ENCODE peak calls at places on chromosome 11, in seven cellular contexts. W is endothelial cell, U is pancreas, J is left ventricle myocardium inferior, Q is BJ, E is thyroid gland, P is fibroblast of mammary gland. A is an unnamed sample.

GRCh38 chr11:120606116-120607010 is 94.8 kb downstream of the GRIK4 start:
- DNase-seq in W (no peak), U (no peak), J (no peak), Q (no peak), E (peak), P (no peak), A (no peak)

GRCh38 chr11:128400382-128401203 is 186.8 kb downstream of the ETS1 start:
- DNase-seq in W (no peak), U (no peak), J (no peak), Q (peak), E (no peak), P (peak), A (no peak)

GRCh38 chr11:69040581-69041260 is 8.0 kb upstream of the TPCN2 start:
- DNase-seq in W (no peak), U (no peak), J (no peak), Q (peak), E (peak), P (peak), A (no peak)

GRCh38 chr11:34303028-34303427 is 54.8 kb downstream of the ABTB2 start:
- DNase-seq in W (no peak), U (no peak), J (no peak), Q (no peak), E (no peak), P (no peak), A (no peak)

GRCh38 chr11:133038850-133039249 is 493.5 kb downstream of the OPCML start:
- DNase-seq in W (no peak), U (no peak), J (no peak), Q (no peak), E (no peak), P (no peak), A (no peak)

GRCh38 chr11:46554205-46555162 is 39.3 kb downstream of the AMBRA1 start:
- DNase-seq in W (no peak), U (no peak), J (no peak), Q (peak), E (peak), P (peak), A (no peak)

GRCh38 chr11:32006799-32007388 is 84.0 kb upstream of the RCN1 start:
- DNase-seq in W (peak), U (no peak), J (no peak), Q (no peak), E (no peak), P (peak), A (no peak)

GRCh38 chr11:103601230-103601846 is 435.1 kb upstream of the DDI1 start:
- DNase-seq in W (peak), U (peak), J (no peak), Q (no peak), E (peak), P (peak), A (no peak)

GRCh38 chr11:130203766-130204702 is 44.5 kb downstream of the ST14 start:
- DNase-seq in W (no peak), U (no peak), J (no peak), Q (no peak), E (no peak), P (no peak), A (no peak)

GRCh38 chr11:35077709-35078695 is 61.0 kb upstream of the CD44 start:
- DNase-seq in W (no peak), U (no peak), J (no peak), Q (no peak), E (no peak), P (peak), A (peak)

GRCh38 chr11:13962562-13963168 is at the start of gene SPON1:
- DNase-seq in W (peak), U (peak), J (peak), Q (no peak), E (peak), P (peak), A (no peak)

GRCh38 chr11:32082346-32082986 is 8.4 kb upstream of the RCN1 start:
- DNase-seq in W (no peak), U (no peak), J (no peak), Q (no peak), E (no peak), P (no peak), A (no peak)

GRCh38 chr11:32586576-32587190 is 3.1 kb downstream of the EIF3M start:
- DNase-seq in W (no peak), U (no peak), J (no peak), Q (no peak), E (no peak), P (peak), A (no peak)

GRCh38 chr11:7900686-7901085 is 30.4 kb downstream of the OR10A6 start:
- DNase-seq in W (no peak), U (no peak), J (no peak), Q (no peak), E (no peak), P (no peak), A (no peak)

GRCh38 chr11:35969089-35970046 is 25.5 kb downstream of the LDLRAD3 start:
- DNase-seq in W (no peak), U (no peak), J (no peak), Q (peak), E (peak), P (no peak), A (no peak)

GRCh38 chr11:46159694-46160093 is 38.4 kb upstream of the PHF21A start:
- DNase-seq in W (no peak), U (no peak), J (no peak), Q (no peak), E (no peak), P (no peak), A (no peak)

GRCh38 chr11:2761131-2762030 is 61.6 kb upstream of the KCNQ1OT1 start:
- DNase-seq in W (peak), U (no peak), J (no peak), Q (no peak), E (peak), P (no peak), A (peak)

GRCh38 chr11:10108901-10109665 is 184.9 kb downstream of the SBF2 start:
- DNase-seq in W (no peak), U (no peak), J (no peak), Q (no peak), E (no peak), P (peak), A (no peak)

GRCh38 chr11:26621147-26621546 is 49.1 kb upstream of the MUC15 start:
- DNase-seq in W (no peak), U (no peak), J (no peak), Q (peak), E (no peak), P (peak), A (no peak)

GRCh38 chr11:19730373-19730772 is 17.7 kb downstream of the NAV2 start:
- DNase-seq in W (no peak), U (no peak), J (peak), Q (no peak), E (no peak), P (no peak), A (no peak)

GRCh38 chr11:123020968-123021367 is 39.3 kb upstream of the BSX start:
- DNase-seq in W (peak), U (no peak), J (no peak), Q (no peak), E (peak), P (peak), A (no peak)

GRCh38 chr11:83566948-83567347 is 280.8 kb upstream of the CCDC90B start:
- DNase-seq in W (no peak), U (no peak), J (no peak), Q (peak), E (no peak), P (peak), A (no peak)

GRCh38 chr11:100716848-100717247 is 29.8 kb downstream of the ARHGAP42 start:
- DNase-seq in W (no peak), U (no peak), J (no peak), Q (no peak), E (no peak), P (no peak), A (no peak)

GRCh38 chr11:14054708-14055107 is 92.2 kb downstream of the SPON1 start:
- DNase-seq in W (no peak), U (no peak), J (peak), Q (peak), E (no peak), P (peak), A (no peak)

GRCh38 chr11:47359586-47359985 is 7.1 kb upstream of the MYBPC3 start:
- DNase-seq in W (no peak), U (no peak), J (no peak), Q (no peak), E (no peak), P (no peak), A (no peak)

DNA sequence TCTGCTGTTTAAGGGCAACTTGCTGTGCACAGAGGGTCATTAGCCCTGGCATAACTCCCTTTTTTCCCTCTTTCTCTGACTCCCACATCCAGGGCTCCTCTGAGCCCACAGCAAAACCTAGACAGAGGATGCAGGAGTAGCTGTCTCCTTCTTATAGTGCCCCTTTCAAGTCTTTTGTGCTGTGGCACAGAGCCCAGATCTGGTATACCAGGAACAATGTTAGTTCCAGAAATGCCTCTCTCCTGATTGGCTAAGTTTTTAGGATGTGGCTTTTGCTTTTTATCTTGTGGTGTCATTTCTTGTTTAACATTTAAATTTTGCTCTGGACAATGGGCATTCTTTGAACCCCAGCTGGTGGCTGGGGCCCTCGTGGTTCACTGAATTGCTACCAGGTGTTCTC is 25.6 kb upstream of the RRM1 start:
- DNase-seq in W (no peak), U (no peak), J (no peak), Q (no peak), E (peak), P (no peak), A (no peak)
- TF ChIP-seq CTCF in W (no peak), U (no peak), J (no peak), Q (no peak), E (no peak), P (no peak), A (no peak)

GRCh38 chr11:75265851-75266531 is 25.4 kb downstream of the TPBGL start:
- DNase-seq in W (no peak), U (peak), J (no peak), Q (no peak), E (no peak), P (peak), A (no peak)

GRCh38 chr11:75264971-75265370 is 24.4 kb downstream of the TPBGL start:
- DNase-seq in W (no peak), U (no peak), J (no peak), Q (no peak), E (no peak), P (no peak), A (no peak)

GRCh38 chr11:75262961-75263852 is 22.6 kb downstream of the TPBGL start:
- DNase-seq in W (no peak), U (no peak), J (no peak), Q (no peak), E (no peak), P (no peak), A (no peak)

GRCh38 chr11:75263944-75264349 is 23.4 kb downstream of the TPBGL start:
- DNase-seq in W (no peak), U (no peak), J (no peak), Q (no peak), E (no peak), P (no peak), A (no peak)

GRCh38 chr11:75264356-75264755 is 23.8 kb downstream of the TPBGL start:
- DNase-seq in W (no peak), U (no peak), J (no peak), Q (no peak), E (no peak), P (no peak), A (no peak)
- TF ChIP-seq CTCF in W (no peak), U (no peak), J (no peak), Q (no peak), E (no peak), P (no peak), A (no peak)

GRCh38 chr11:44728085-44728410 is 1.3 kb downstream of the TSPAN18 start:
- DNase-seq in W (no peak), U (no peak), J (no peak), Q (no peak), E (no peak), P (no peak), A (no peak)

GRCh38 chr11:44727373-44728084 is 767 bp downstream of the TSPAN18 start:
- DNase-seq in W (peak), U (peak), J (peak), Q (no peak), E (peak), P (peak), A (peak)

GRCh38 chr11:44728491-44728910 is 1.7 kb downstream of the TSPAN18 start:
- DNase-seq in W (no peak), U (no peak), J (no peak), Q (no peak), E (no peak), P (no peak), A (no peak)

GRCh38 chr11:44729718-44730117 is 3.0 kb downstream of the TSPAN18 start:
- DNase-seq in W (no peak), U (no peak), J (no peak), Q (no peak), E (no peak), P (no peak), A (no peak)

GRCh38 chr11:44729065-44729464 is 2.3 kb downstream of the TSPAN18 start:
- DNase-seq in W (no peak), U (no peak), J (peak), Q (no peak), E (no peak), P (no peak), A (no peak)
- TF ChIP-seq CTCF in W (no peak), U (no peak), J (no peak), Q (no peak), E (no peak), P (no peak), A (no peak)

DNA sequence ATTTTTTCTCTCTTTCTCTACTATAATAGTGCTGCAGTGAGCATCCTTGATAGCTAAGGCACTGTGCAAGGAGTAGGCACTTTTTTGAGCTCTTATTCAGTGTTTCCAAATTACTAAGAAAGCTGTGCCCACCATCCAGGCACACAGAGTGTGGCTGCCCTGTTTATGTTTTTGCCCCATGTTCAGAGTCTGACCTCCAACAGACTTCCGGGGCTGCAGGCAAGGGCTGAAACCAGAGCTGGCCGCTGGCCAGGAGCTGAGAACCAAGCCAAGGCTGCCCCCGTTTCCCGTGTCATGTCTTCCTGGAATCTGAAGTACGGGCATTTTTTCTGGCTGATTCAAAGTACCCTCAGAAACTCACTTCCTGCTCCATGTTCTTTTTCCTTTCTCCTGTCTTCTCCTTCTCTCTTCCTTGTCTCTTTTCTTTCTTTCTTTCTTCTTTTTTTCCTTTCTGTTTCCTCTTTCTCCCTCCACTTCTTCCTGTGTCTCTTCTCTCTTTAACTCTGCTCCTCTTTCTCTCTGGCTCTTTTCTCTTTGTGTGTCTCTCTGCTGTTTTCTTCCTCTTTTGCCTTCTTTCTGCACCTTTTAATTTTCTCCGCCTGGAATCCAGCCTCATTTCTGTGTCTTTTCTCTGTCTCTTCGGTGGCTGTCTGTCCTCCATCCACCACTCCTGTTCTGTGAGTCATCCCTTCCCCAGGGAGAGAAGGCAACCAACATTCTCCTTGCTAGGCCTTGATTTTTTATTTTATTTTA is 17.0 kb upstream of the KCTD14 start:
- DNase-seq in W (peak), U (peak), J (peak), Q (peak), E (peak), P (peak), A (no peak)
- TF ChIP-seq CTCF in W (no peak), U (no peak), J (no peak), Q (no peak), E (no peak), P (no peak), A (no peak)

DNA sequence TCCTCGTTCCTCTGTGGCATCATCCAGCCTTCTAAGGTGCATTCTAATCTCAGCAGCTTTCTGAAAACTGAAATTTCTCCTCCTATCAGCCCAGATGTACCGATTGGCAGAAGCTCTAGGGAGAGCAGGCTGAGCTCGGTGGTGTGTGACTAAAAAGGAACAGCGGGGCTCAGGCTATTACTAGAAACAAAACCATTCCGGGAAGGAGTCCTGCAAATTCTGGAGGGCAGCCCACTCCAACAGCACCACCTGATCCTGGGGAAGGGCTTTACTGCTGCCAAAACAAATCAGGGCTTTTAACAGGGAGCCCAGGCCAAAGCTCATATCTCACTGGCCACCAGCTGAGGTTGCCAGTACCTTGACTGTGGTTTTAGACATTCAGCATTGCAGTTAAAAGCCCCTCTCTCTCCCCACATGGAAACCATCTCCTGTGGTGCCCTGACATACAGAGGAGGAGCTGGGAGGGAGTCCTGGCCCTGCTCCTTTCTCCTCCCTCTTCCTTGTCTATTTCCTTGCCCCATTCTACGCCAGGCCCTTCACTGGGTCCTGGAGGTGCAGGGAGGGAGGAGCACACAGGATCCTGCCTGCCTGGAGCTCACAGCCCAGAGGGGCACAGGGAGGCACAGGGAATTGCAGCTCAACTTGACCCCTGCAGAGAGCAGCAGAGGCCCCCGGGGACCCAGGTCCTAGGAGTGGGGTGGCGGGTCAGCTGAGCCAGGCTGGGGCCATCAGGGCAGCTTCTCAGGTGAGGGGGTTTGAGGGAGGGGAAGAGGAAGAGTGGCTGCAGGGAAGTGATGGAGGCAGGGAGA is 889 bp downstream of the PLAAT4 start:
- DNase-seq in W (no peak), U (peak), J (peak), Q (no peak), E (peak), P (peak), A (no peak)
- TF ChIP-seq CTCF in W (no peak), U (no peak), J (no peak), Q (no peak), E (no peak), P (no peak), A (no peak)

GRCh38 chr11:66495401-66495844 is 15.0 kb upstream of the BBS1 start:
- DNase-seq in W (no peak), U (no peak), J (no peak), Q (no peak), E (no peak), P (no peak), A (no peak)
- TF ChIP-seq CTCF in W (peak), U (no peak), J (no peak), Q (peak), E (no peak), P (peak), A (no peak)